ENCODE peak calls at places on chromosomes 3 and 15, in four cellular contexts. One of them, this sample, is unnamed.

GRCh38 chr15:63943829-63944680 is 102.2 kb downstream of the DAPK2 start:
- DNase-seq in SK-N-SH: no peak
- DNase-seq in A549: no peak
- DNase-seq in HepG2: no peak
- DNase-seq in this sample: no peak

GRCh38 chr15:38252481-38253311 is at the start of gene SPRED1:
- DNase-seq in A549: no peak
- DNase-seq in SK-N-SH: peak; percentile 76
- DNase-seq in HepG2: peak; percentile 14
- DNase-seq in this sample: no peak

GRCh38 chr3:104810896-104811295 is 555.8 kb upstream of the ALCAM start:
- DNase-seq in SK-N-SH: no peak
- DNase-seq in HepG2: no peak
- DNase-seq in A549: no peak
- DNase-seq in this sample: no peak

GRCh38 chr3:169391672-169392071 is 271.8 kb downstream of the MECOM start:
- DNase-seq in HepG2: no peak
- DNase-seq in SK-N-SH: peak; percentile 10
- DNase-seq in A549: no peak
- DNase-seq in this sample: no peak

GRCh38 chr3:117761992-117762944 is 1052.7 kb downstream of the TUSC7 start:
- DNase-seq in SK-N-SH: peak; percentile 15
- DNase-seq in HepG2: no peak
- DNase-seq in A549: no peak
- DNase-seq in this sample: no peak

GRCh38 chr3:28267984-28268849 is 26.8 kb downstream of the CMC1 start:
- DNase-seq in SK-N-SH: no peak
- DNase-seq in HepG2: no peak
- DNase-seq in A549: peak; percentile 45
- DNase-seq in this sample: no peak

GRCh38 chr15:33476076-33476475 is 165.3 kb downstream of the RYR3 start:
- DNase-seq in A549: no peak
- DNase-seq in HepG2: no peak
- DNase-seq in SK-N-SH: no peak
- DNase-seq in this sample: no peak

GRCh38 chr3:175670572-175670971 is 811.4 kb downstream of the NAALADL2 start:
- DNase-seq in HepG2: no peak
- DNase-seq in SK-N-SH: no peak
- DNase-seq in A549: no peak
- DNase-seq in this sample: no peak

GRCh38 chr15:65395567-65396185 is 17.9 kb upstream of the IGDCC3 start:
- DNase-seq in SK-N-SH: peak; percentile 80
- DNase-seq in A549: no peak
- DNase-seq in HepG2: no peak
- DNase-seq in this sample: no peak

GRCh38 chr3:127790009-127790533 is 32.2 kb downstream of the MGLL start:
- DNase-seq in SK-N-SH: no peak
- DNase-seq in A549: no peak
- DNase-seq in HepG2: no peak
- DNase-seq in this sample: no peak

GRCh38 chr15:66841953-66842681 is 140.1 kb downstream of the SMAD6 start:
- DNase-seq in HepG2: peak; percentile 54
- DNase-seq in SK-N-SH: peak; percentile 85
- DNase-seq in A549: peak; percentile 68
- DNase-seq in this sample: no peak

GRCh38 chr3:52248816-52249547 is 3.4 kb downstream of the PPM1M start:
- DNase-seq in A549: no peak
- DNase-seq in HepG2: no peak
- DNase-seq in SK-N-SH: no peak
- DNase-seq in this sample: no peak

GRCh38 chr15:72994778-72995177 is 57.5 kb upstream of the NEO1 start:
- DNase-seq in SK-N-SH: no peak
- DNase-seq in A549: no peak
- DNase-seq in HepG2: no peak
- DNase-seq in this sample: no peak

GRCh38 chr3:59803269-59803668 is 753.4 kb upstream of the CFAP20DC start:
- DNase-seq in SK-N-SH: no peak
- DNase-seq in A549: no peak
- DNase-seq in HepG2: no peak
- DNase-seq in this sample: no peak

GRCh38 chr3:182364323-182364722 is 429.0 kb upstream of the ATP11B start:
- DNase-seq in A549: no peak
- DNase-seq in HepG2: no peak
- DNase-seq in SK-N-SH: peak; percentile 9
- DNase-seq in this sample: no peak

GRCh38 chr3:20391628-20392027 is 205.6 kb upstream of the SGO1 start:
- DNase-seq in HepG2: no peak
- DNase-seq in SK-N-SH: no peak
- DNase-seq in A549: no peak
- DNase-seq in this sample: no peak

GRCh38 chr3:52450489-52451236 is 3.2 kb downstream of the TNNC1 start:
- DNase-seq in A549: no peak
- DNase-seq in SK-N-SH: no peak
- DNase-seq in HepG2: no peak
- DNase-seq in this sample: no peak

GRCh38 chr15:63832620-63833245 is 1.0 kb downstream of the HERC1 start:
- DNase-seq in HepG2: no peak
- DNase-seq in SK-N-SH: peak; percentile 42
- DNase-seq in A549: no peak
- DNase-seq in this sample: no peak

GRCh38 chr3:32705232-32705631 is 20.2 kb downstream of the CNOT10 start:
- DNase-seq in SK-N-SH: peak; percentile 48
- DNase-seq in HepG2: no peak
- DNase-seq in A549: no peak
- DNase-seq in this sample: no peak

GRCh38 chr3:184177331-184177731 is 2.7 kb downstream of the AP2M1 start:
- DNase-seq in SK-N-SH: no peak
- DNase-seq in A549: no peak
- DNase-seq in HepG2: no peak
- DNase-seq in this sample: no peak

GRCh38 chr3:145735631-145736030 is 425.4 kb downstream of the PLOD2 start:
- DNase-seq in SK-N-SH: no peak
- DNase-seq in A549: no peak
- DNase-seq in HepG2: no peak
- DNase-seq in this sample: no peak

GRCh38 chr3:169615833-169616232 is 47.7 kb downstream of the MECOM start:
- DNase-seq in HepG2: no peak
- DNase-seq in A549: no peak
- DNase-seq in SK-N-SH: no peak
- DNase-seq in this sample: no peak

GRCh38 chr3:41207355-41207754 is 8.1 kb downstream of the CTNNB1 start:
- DNase-seq in HepG2: no peak
- DNase-seq in A549: no peak
- DNase-seq in SK-N-SH: no peak
- DNase-seq in this sample: no peak

GRCh38 chr15:82122754-82123400 is 77.1 kb upstream of the MEX3B start:
- DNase-seq in A549: peak; percentile 80
- DNase-seq in SK-N-SH: no peak
- DNase-seq in HepG2: no peak
- DNase-seq in this sample: no peak
- TF ChIP-seq PBX3 in A549: no peak
- TF ChIP-seq PBX3 in SK-N-SH: peak; percentile 82
- TF ChIP-seq PBX3 in HepG2: no peak
- TF ChIP-seq PBX3 in this sample: no peak

GRCh38 chr3:50676031-50676705 is 1.4 kb downstream of the DOCK3 start:
- DNase-seq in SK-N-SH: no peak
- DNase-seq in A549: no peak
- DNase-seq in HepG2: no peak
- DNase-seq in this sample: no peak

GRCh38 chr3:50674349-50675178 is at the start of gene DOCK3:
- DNase-seq in A549: no peak
- DNase-seq in HepG2: no peak
- DNase-seq in SK-N-SH: peak; percentile 94
- DNase-seq in this sample: no peak

GRCh38 chr3:50672656-50673055 is 2.1 kb upstream of the DOCK3 start:
- DNase-seq in HepG2: no peak
- DNase-seq in A549: no peak
- DNase-seq in SK-N-SH: no peak
- DNase-seq in this sample: no peak

GRCh38 chr3:50673937-50674336 is 790 bp upstream of the DOCK3 start:
- DNase-seq in SK-N-SH: no peak
- DNase-seq in A549: no peak
- DNase-seq in HepG2: no peak
- DNase-seq in this sample: no peak

DNA sequence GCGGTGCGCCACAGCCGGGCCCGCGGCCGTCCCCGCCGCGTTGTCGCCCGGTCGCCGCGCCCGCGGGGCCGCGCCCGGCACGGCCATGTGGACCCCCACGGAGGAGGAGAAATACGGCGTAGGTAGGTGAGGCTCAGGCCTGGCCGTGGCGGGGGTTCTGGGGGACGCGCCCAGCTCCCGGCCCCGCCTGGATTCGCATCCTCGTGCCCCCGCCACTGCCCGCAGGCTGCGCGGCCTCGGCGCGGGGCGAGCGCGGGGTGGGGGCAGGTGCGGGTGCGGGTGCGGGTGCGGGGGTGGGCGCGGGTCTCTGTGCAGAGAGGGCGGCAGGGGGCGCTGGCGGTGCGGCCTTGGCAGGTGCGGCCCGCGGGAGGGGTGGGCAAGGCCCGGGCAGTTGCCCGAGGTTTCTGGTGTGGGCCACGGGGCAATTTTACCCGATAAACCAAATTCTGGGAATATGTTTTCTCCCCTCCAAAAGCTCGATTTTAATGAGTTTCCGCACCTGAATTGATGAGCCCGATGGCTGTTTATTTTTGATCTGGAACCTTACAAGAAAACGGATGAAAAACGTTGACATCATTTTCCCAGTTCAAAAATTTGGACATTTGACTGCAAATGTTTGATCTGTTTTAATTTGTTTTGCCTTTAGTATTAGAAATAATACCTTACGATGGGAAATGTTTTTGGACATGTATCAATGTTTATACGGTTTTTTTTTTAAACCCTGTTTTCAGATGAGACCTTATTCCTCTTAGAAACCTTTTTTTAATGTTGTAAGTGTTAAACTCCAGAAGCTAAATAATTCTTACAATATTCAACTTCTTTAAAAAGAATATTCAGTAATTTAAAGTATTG is 678 bp downstream of the DOCK3 start:
- DNase-seq in SK-N-SH: peak; percentile 78
- DNase-seq in HepG2: no peak
- DNase-seq in A549: no peak
- DNase-seq in this sample: no peak
- TF ChIP-seq PBX3 in SK-N-SH: no peak
- TF ChIP-seq PBX3 in HepG2: no peak
- TF ChIP-seq PBX3 in A549: no peak
- TF ChIP-seq PBX3 in this sample: no peak

GRCh38 chr3:159814161-159814560 is 174.5 kb upstream of the IL12A start:
- DNase-seq in SK-N-SH: no peak
- DNase-seq in HepG2: no peak
- DNase-seq in A549: peak; percentile 45
- DNase-seq in this sample: no peak
- TF ChIP-seq PBX3 in SK-N-SH: no peak
- TF ChIP-seq PBX3 in HepG2: no peak
- TF ChIP-seq PBX3 in A549: no peak
- TF ChIP-seq PBX3 in this sample: no peak

DNA sequence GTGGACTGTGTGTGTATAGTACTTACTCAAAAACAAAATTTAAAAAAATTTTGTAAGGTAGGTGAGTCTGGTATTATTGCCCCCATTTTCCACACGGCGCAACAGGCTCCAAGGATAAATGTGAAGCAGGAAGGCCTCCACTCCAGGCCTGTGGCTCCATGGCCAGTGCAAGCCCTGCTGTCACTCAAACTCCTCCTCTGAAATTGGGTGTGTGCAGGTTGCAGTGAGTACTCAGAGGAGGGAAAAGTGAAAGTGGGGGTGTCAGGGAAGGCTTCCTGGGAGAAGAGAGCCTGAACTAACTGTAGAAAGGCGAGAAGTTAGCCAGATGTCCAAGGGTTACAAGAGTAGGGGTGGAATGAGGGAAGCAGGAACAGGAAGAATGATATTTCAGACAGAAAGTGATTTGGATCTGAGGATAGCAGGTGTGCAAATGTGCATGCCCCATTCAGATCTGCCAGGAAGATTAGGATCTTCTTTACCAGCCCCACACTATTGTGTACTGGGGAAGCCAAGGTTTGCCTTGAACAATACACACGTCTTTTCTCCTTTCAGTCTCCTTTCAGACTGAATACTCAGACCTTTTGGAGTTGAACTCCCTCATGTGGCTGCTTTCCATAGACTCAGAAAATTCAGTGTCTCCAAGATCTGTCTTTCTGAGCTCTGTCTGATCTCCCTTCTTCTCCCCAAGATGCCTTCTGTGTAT is 48.7 kb upstream of the RYK start:
- DNase-seq in A549: no peak
- DNase-seq in SK-N-SH: no peak
- DNase-seq in HepG2: no peak
- DNase-seq in this sample: no peak
- TF ChIP-seq PBX3 in A549: no peak
- TF ChIP-seq PBX3 in SK-N-SH: peak; percentile 3
- TF ChIP-seq PBX3 in HepG2: no peak
- TF ChIP-seq PBX3 in this sample: no peak